ENCODE peak calls at places on chromosomes 6 and 20, in nine cellular contexts. One of them, this sample, is unnamed.

GRCh38 chr6:22828179-22829062 is 259.1 kb downstream of the HDGFL1 start:
- DNase-seq in lung: peak
- DNase-seq in NCI-H1417: peak
- DNase-seq in T-helper 9 cell: no peak
- DNase-seq in NCI-H460: peak
- DNase-seq in OCI-LY7: no peak
- DNase-seq in fibroblast of mammary gland: peak
- DNase-seq in RPMI7951: peak
- DNase-seq in activated CD4-positive, alpha-beta T cell treated with anti-CD3 and anti-CD28 coated beads for 36 hours: peak
- DNase-seq in this sample: peak

GRCh38 chr6:94636780-94637385 is 940.5 kb upstream of the MANEA start:
- DNase-seq in lung: no peak
- DNase-seq in NCI-H1417: peak
- DNase-seq in T-helper 9 cell: no peak
- DNase-seq in NCI-H460: no peak
- DNase-seq in OCI-LY7: peak
- DNase-seq in fibroblast of mammary gland: no peak
- DNase-seq in RPMI7951: no peak
- DNase-seq in activated CD4-positive, alpha-beta T cell treated with anti-CD3 and anti-CD28 coated beads for 36 hours: no peak
- DNase-seq in this sample: no peak

GRCh38 chr6:156825475-156825874 is 48.3 kb downstream of the ARID1B start:
- DNase-seq in lung: no peak
- DNase-seq in NCI-H1417: no peak
- DNase-seq in T-helper 9 cell: no peak
- DNase-seq in NCI-H460: no peak
- DNase-seq in OCI-LY7: no peak
- DNase-seq in fibroblast of mammary gland: no peak
- DNase-seq in RPMI7951: no peak
- DNase-seq in activated CD4-positive, alpha-beta T cell treated with anti-CD3 and anti-CD28 coated beads for 36 hours: no peak
- DNase-seq in this sample: no peak

GRCh38 chr20:17485017-17485416 is 46.2 kb downstream of the BFSP1 start:
- DNase-seq in lung: no peak
- DNase-seq in NCI-H1417: no peak
- DNase-seq in T-helper 9 cell: no peak
- DNase-seq in NCI-H460: no peak
- DNase-seq in OCI-LY7: no peak
- DNase-seq in fibroblast of mammary gland: no peak
- DNase-seq in RPMI7951: no peak
- DNase-seq in activated CD4-positive, alpha-beta T cell treated with anti-CD3 and anti-CD28 coated beads for 36 hours: no peak
- DNase-seq in this sample: no peak

GRCh38 chr6:106731144-106731842 is 101.9 kb downstream of the QRSL1 start:
- DNase-seq in lung: no peak
- DNase-seq in NCI-H1417: no peak
- DNase-seq in T-helper 9 cell: no peak
- DNase-seq in NCI-H460: peak
- DNase-seq in OCI-LY7: no peak
- DNase-seq in fibroblast of mammary gland: no peak
- DNase-seq in RPMI7951: no peak
- DNase-seq in activated CD4-positive, alpha-beta T cell treated with anti-CD3 and anti-CD28 coated beads for 36 hours: no peak
- DNase-seq in this sample: no peak

GRCh38 chr6:146917182-146917581 is 287.0 kb upstream of the STXBP5 start:
- DNase-seq in lung: no peak
- DNase-seq in NCI-H1417: no peak
- DNase-seq in T-helper 9 cell: no peak
- DNase-seq in NCI-H460: no peak
- DNase-seq in OCI-LY7: no peak
- DNase-seq in fibroblast of mammary gland: no peak
- DNase-seq in RPMI7951: no peak
- DNase-seq in activated CD4-positive, alpha-beta T cell treated with anti-CD3 and anti-CD28 coated beads for 36 hours: no peak
- DNase-seq in this sample: no peak

GRCh38 chr6:116268589-116269293 is 11.0 kb downstream of the TSPYL1 start:
- DNase-seq in lung: no peak
- DNase-seq in NCI-H1417: peak
- DNase-seq in T-helper 9 cell: no peak
- DNase-seq in NCI-H460: peak
- DNase-seq in OCI-LY7: peak
- DNase-seq in fibroblast of mammary gland: peak
- DNase-seq in RPMI7951: peak
- DNase-seq in activated CD4-positive, alpha-beta T cell treated with anti-CD3 and anti-CD28 coated beads for 36 hours: no peak
- DNase-seq in this sample: peak

GRCh38 chr6:160881409-160881808 is 110.2 kb upstream of the MAP3K4 start:
- DNase-seq in lung: no peak
- DNase-seq in NCI-H1417: no peak
- DNase-seq in T-helper 9 cell: no peak
- DNase-seq in NCI-H460: no peak
- DNase-seq in OCI-LY7: no peak
- DNase-seq in fibroblast of mammary gland: peak
- DNase-seq in RPMI7951: no peak
- DNase-seq in activated CD4-positive, alpha-beta T cell treated with anti-CD3 and anti-CD28 coated beads for 36 hours: no peak
- DNase-seq in this sample: no peak

GRCh38 chr20:61724376-61724775 is 341.3 kb downstream of the TAF4 start:
- DNase-seq in lung: no peak
- DNase-seq in NCI-H1417: no peak
- DNase-seq in T-helper 9 cell: no peak
- DNase-seq in NCI-H460: no peak
- DNase-seq in OCI-LY7: no peak
- DNase-seq in fibroblast of mammary gland: no peak
- DNase-seq in RPMI7951: no peak
- DNase-seq in activated CD4-positive, alpha-beta T cell treated with anti-CD3 and anti-CD28 coated beads for 36 hours: no peak
- DNase-seq in this sample: peak

GRCh38 chr6:40922281-40922680 is 116.7 kb downstream of the UNC5CL start:
- DNase-seq in lung: no peak
- DNase-seq in NCI-H1417: no peak
- DNase-seq in T-helper 9 cell: no peak
- DNase-seq in NCI-H460: no peak
- DNase-seq in OCI-LY7: no peak
- DNase-seq in fibroblast of mammary gland: peak
- DNase-seq in RPMI7951: no peak
- DNase-seq in activated CD4-positive, alpha-beta T cell treated with anti-CD3 and anti-CD28 coated beads for 36 hours: no peak
- DNase-seq in this sample: no peak

GRCh38 chr20:44457016-44457415 is 18.7 kb upstream of the TTPAL start:
- DNase-seq in lung: no peak
- DNase-seq in NCI-H1417: peak
- DNase-seq in T-helper 9 cell: no peak
- DNase-seq in NCI-H460: no peak
- DNase-seq in OCI-LY7: no peak
- DNase-seq in fibroblast of mammary gland: no peak
- DNase-seq in RPMI7951: no peak
- DNase-seq in activated CD4-positive, alpha-beta T cell treated with anti-CD3 and anti-CD28 coated beads for 36 hours: no peak
- DNase-seq in this sample: no peak

GRCh38 chr6:167567142-167568033 is 242.5 kb downstream of the TTLL2 start:
- DNase-seq in lung: peak
- DNase-seq in NCI-H1417: no peak
- DNase-seq in T-helper 9 cell: no peak
- DNase-seq in NCI-H460: no peak
- DNase-seq in OCI-LY7: no peak
- DNase-seq in fibroblast of mammary gland: no peak
- DNase-seq in RPMI7951: peak
- DNase-seq in activated CD4-positive, alpha-beta T cell treated with anti-CD3 and anti-CD28 coated beads for 36 hours: no peak
- DNase-seq in this sample: no peak

GRCh38 chr6:113623124-113623523 is 234.0 kb upstream of the MARCKS start:
- DNase-seq in lung: no peak
- DNase-seq in NCI-H1417: no peak
- DNase-seq in T-helper 9 cell: no peak
- DNase-seq in NCI-H460: no peak
- DNase-seq in OCI-LY7: no peak
- DNase-seq in fibroblast of mammary gland: peak
- DNase-seq in RPMI7951: no peak
- DNase-seq in activated CD4-positive, alpha-beta T cell treated with anti-CD3 and anti-CD28 coated beads for 36 hours: no peak
- DNase-seq in this sample: no peak

GRCh38 chr6:30881987-30882763 is 2.1 kb upstream of the DDR1 start:
- DNase-seq in lung: no peak
- DNase-seq in NCI-H1417: no peak
- DNase-seq in T-helper 9 cell: no peak
- DNase-seq in NCI-H460: no peak
- DNase-seq in OCI-LY7: peak
- DNase-seq in fibroblast of mammary gland: peak
- DNase-seq in RPMI7951: no peak
- DNase-seq in activated CD4-positive, alpha-beta T cell treated with anti-CD3 and anti-CD28 coated beads for 36 hours: no peak
- DNase-seq in this sample: peak

GRCh38 chr6:106520711-106521367 is 108.5 kb downstream of the RTN4IP1 start:
- DNase-seq in lung: no peak
- DNase-seq in NCI-H1417: no peak
- DNase-seq in T-helper 9 cell: peak
- DNase-seq in NCI-H460: no peak
- DNase-seq in OCI-LY7: peak
- DNase-seq in fibroblast of mammary gland: no peak
- DNase-seq in RPMI7951: peak
- DNase-seq in activated CD4-positive, alpha-beta T cell treated with anti-CD3 and anti-CD28 coated beads for 36 hours: peak
- DNase-seq in this sample: no peak

GRCh38 chr6:160863782-160864181 is 127.8 kb upstream of the MAP3K4 start:
- DNase-seq in lung: no peak
- DNase-seq in NCI-H1417: no peak
- DNase-seq in T-helper 9 cell: no peak
- DNase-seq in NCI-H460: no peak
- DNase-seq in OCI-LY7: no peak
- DNase-seq in fibroblast of mammary gland: no peak
- DNase-seq in RPMI7951: no peak
- DNase-seq in activated CD4-positive, alpha-beta T cell treated with anti-CD3 and anti-CD28 coated beads for 36 hours: no peak
- DNase-seq in this sample: no peak

GRCh38 chr20:47980336-47981177 is 195.3 kb upstream of the SULF2 start:
- DNase-seq in lung: no peak
- DNase-seq in NCI-H1417: no peak
- DNase-seq in T-helper 9 cell: no peak
- DNase-seq in NCI-H460: no peak
- DNase-seq in OCI-LY7: no peak
- DNase-seq in fibroblast of mammary gland: no peak
- DNase-seq in RPMI7951: no peak
- DNase-seq in activated CD4-positive, alpha-beta T cell treated with anti-CD3 and anti-CD28 coated beads for 36 hours: no peak
- DNase-seq in this sample: no peak

GRCh38 chr20:5687884-5688283 is 62.3 kb upstream of the SHLD1 start:
- DNase-seq in lung: peak
- DNase-seq in NCI-H1417: no peak
- DNase-seq in T-helper 9 cell: no peak
- DNase-seq in NCI-H460: no peak
- DNase-seq in OCI-LY7: no peak
- DNase-seq in fibroblast of mammary gland: no peak
- DNase-seq in RPMI7951: no peak
- DNase-seq in activated CD4-positive, alpha-beta T cell treated with anti-CD3 and anti-CD28 coated beads for 36 hours: no peak
- DNase-seq in this sample: no peak

GRCh38 chr20:50504231-50504823 is 5.9 kb upstream of the PTPN1 start:
- DNase-seq in lung: no peak
- DNase-seq in NCI-H1417: no peak
- DNase-seq in T-helper 9 cell: no peak
- DNase-seq in NCI-H460: no peak
- DNase-seq in OCI-LY7: peak
- DNase-seq in fibroblast of mammary gland: peak
- DNase-seq in RPMI7951: peak
- DNase-seq in activated CD4-positive, alpha-beta T cell treated with anti-CD3 and anti-CD28 coated beads for 36 hours: no peak
- DNase-seq in this sample: no peak

GRCh38 chr6:17867880-17868279 is 119.6 kb downstream of the KIF13A start:
- DNase-seq in lung: no peak
- DNase-seq in NCI-H1417: no peak
- DNase-seq in T-helper 9 cell: no peak
- DNase-seq in NCI-H460: no peak
- DNase-seq in OCI-LY7: no peak
- DNase-seq in fibroblast of mammary gland: peak
- DNase-seq in RPMI7951: peak
- DNase-seq in activated CD4-positive, alpha-beta T cell treated with anti-CD3 and anti-CD28 coated beads for 36 hours: no peak
- DNase-seq in this sample: peak

GRCh38 chr6:13537527-13537897 is 36.9 kb upstream of the SIRT5 start:
- DNase-seq in lung: no peak
- DNase-seq in NCI-H1417: no peak
- DNase-seq in T-helper 9 cell: no peak
- DNase-seq in NCI-H460: no peak
- DNase-seq in OCI-LY7: no peak
- DNase-seq in fibroblast of mammary gland: no peak
- DNase-seq in RPMI7951: no peak
- DNase-seq in activated CD4-positive, alpha-beta T cell treated with anti-CD3 and anti-CD28 coated beads for 36 hours: no peak
- DNase-seq in this sample: no peak

GRCh38 chr6:131063764-131064272 is 773 bp upstream of the EPB41L2 start:
- DNase-seq in lung: no peak
- DNase-seq in NCI-H1417: no peak
- DNase-seq in T-helper 9 cell: no peak
- DNase-seq in NCI-H460: no peak
- DNase-seq in OCI-LY7: peak
- DNase-seq in fibroblast of mammary gland: no peak
- DNase-seq in RPMI7951: no peak
- DNase-seq in activated CD4-positive, alpha-beta T cell treated with anti-CD3 and anti-CD28 coated beads for 36 hours: peak
- DNase-seq in this sample: no peak

GRCh38 chr6:17879224-17879623 is 108.2 kb downstream of the KIF13A start:
- DNase-seq in lung: no peak
- DNase-seq in NCI-H1417: no peak
- DNase-seq in T-helper 9 cell: no peak
- DNase-seq in NCI-H460: no peak
- DNase-seq in OCI-LY7: no peak
- DNase-seq in fibroblast of mammary gland: peak
- DNase-seq in RPMI7951: peak
- DNase-seq in activated CD4-positive, alpha-beta T cell treated with anti-CD3 and anti-CD28 coated beads for 36 hours: no peak
- DNase-seq in this sample: peak

GRCh38 chr6:45791600-45792168 is 224.0 kb downstream of the CLIC5 start:
- DNase-seq in lung: no peak
- DNase-seq in NCI-H1417: no peak
- DNase-seq in T-helper 9 cell: no peak
- DNase-seq in NCI-H460: no peak
- DNase-seq in OCI-LY7: no peak
- DNase-seq in fibroblast of mammary gland: peak
- DNase-seq in RPMI7951: peak
- DNase-seq in activated CD4-positive, alpha-beta T cell treated with anti-CD3 and anti-CD28 coated beads for 36 hours: no peak
- DNase-seq in this sample: peak

GRCh38 chr6:167791036-167791779 is 35.5 kb upstream of the AFDN start:
- DNase-seq in lung: peak
- DNase-seq in NCI-H1417: no peak
- DNase-seq in T-helper 9 cell: no peak
- DNase-seq in NCI-H460: no peak
- DNase-seq in OCI-LY7: no peak
- DNase-seq in fibroblast of mammary gland: no peak
- DNase-seq in RPMI7951: peak
- DNase-seq in activated CD4-positive, alpha-beta T cell treated with anti-CD3 and anti-CD28 coated beads for 36 hours: no peak
- DNase-seq in this sample: no peak

This sample was measured in HCEC 1CT.